ENCODE peak calls at places on chromosome 19, in six cellular contexts. A is mesenchymal stem cell, M is IMR-90, V is neuronal stem cell, K is H1, Q is H9. G is an unnamed sample.

GRCh38 chr19:584240-585001 is 5.3 kb upstream of the HCN2 start:
- DNase-seq in A (peak), M (peak), V (peak), K (no peak), Q (peak), G (peak)

GRCh38 chr19:41859618-41860418 is at the start of gene RPS19:
- DNase-seq in A (peak), M (peak), V (peak), K (peak), Q (peak), G (peak)

GRCh38 chr19:7795555-7796161 is 32.6 kb downstream of the CLEC4M start:
- DNase-seq in A (no peak), M (peak), V (no peak), K (no peak), Q (no peak), G (no peak)

GRCh38 chr19:43936219-43936618 is 1.1 kb upstream of the ZNF45 start:
- DNase-seq in A (no peak), M (no peak), V (no peak), K (no peak), Q (no peak), G (peak)

GRCh38 chr19:15836595-15837398 is 21.3 kb upstream of the OR10H1 start:
- DNase-seq in A (no peak), M (peak), V (peak), K (no peak), Q (no peak), G (peak)

GRCh38 chr19:1452802-1453524 is 3.0 kb downstream of the APC2 start:
- DNase-seq in A (no peak), M (no peak), V (no peak), K (no peak), Q (no peak), G (no peak)

GRCh38 chr19:42628411-42629135 is 33.8 kb upstream of the CEACAM8 start:
- DNase-seq in A (no peak), M (no peak), V (no peak), K (no peak), Q (no peak), G (no peak)

GRCh38 chr19:7595466-7596133 is at the start of gene CAMSAP3:
- DNase-seq in A (no peak), M (no peak), V (peak), K (peak), Q (peak), G (peak)

GRCh38 chr19:47257411-47258169 is 1.3 kb downstream of the CCDC9 start:
- DNase-seq in A (no peak), M (no peak), V (no peak), K (no peak), Q (no peak), G (peak)

GRCh38 chr19:55643003-55643732 is at the start of gene ZNF581:
- DNase-seq in A (peak), M (peak), V (peak), K (no peak), Q (peak), G (peak)

GRCh38 chr19:41926861-41927809 is 1.1 kb downstream of the ERFL start:
- DNase-seq in A (no peak), M (no peak), V (no peak), K (no peak), Q (no peak), G (no peak)

GRCh38 chr19:10603084-10603872 is 16.2 kb upstream of the AP1M2 start:
- DNase-seq in A (peak), M (no peak), V (no peak), K (no peak), Q (peak), G (peak)

GRCh38 chr19:21143428-21143827 is 1.6 kb downstream of the ZNF431 start:
- DNase-seq in A (no peak), M (no peak), V (no peak), K (no peak), Q (no peak), G (no peak)

GRCh38 chr19:55516878-55517620 is 19.9 kb downstream of the SBK2 start:
- DNase-seq in A (peak), M (peak), V (peak), K (peak), Q (peak), G (peak)

GRCh38 chr19:51461723-51462161 is 3.5 kb upstream of the SIGLEC8 start:
- DNase-seq in A (no peak), M (no peak), V (no peak), K (no peak), Q (no peak), G (no peak)

GRCh38 chr19:658916-659839 is 3.8 kb downstream of the RNF126 start:
- DNase-seq in A (no peak), M (no peak), V (no peak), K (no peak), Q (no peak), G (no peak)

GRCh38 chr19:36032251-36033104 is at the start of gene CLIP3:
- DNase-seq in A (peak), M (peak), V (peak), K (no peak), Q (peak), G (peak)

GRCh38 chr19:11265785-11266236 is 3.5 kb upstream of the DOCK6 start:
- DNase-seq in A (no peak), M (no peak), V (no peak), K (no peak), Q (no peak), G (no peak)

GRCh38 chr19:56953411-56953810 is 112.9 kb upstream of the PEG3 start:
- DNase-seq in A (no peak), M (no peak), V (no peak), K (no peak), Q (no peak), G (no peak)

GRCh38 chr19:41753159-41753558 is 2.2 kb upstream of the CEACAM6 start:
- DNase-seq in A (no peak), M (no peak), V (peak), K (no peak), Q (peak), G (peak)

GRCh38 chr19:35805518-35806102 is 7.0 kb downstream of the PRODH2 start:
- DNase-seq in A (no peak), M (no peak), V (no peak), K (no peak), Q (no peak), G (no peak)

GRCh38 chr19:16851031-16851712 is 22.0 kb downstream of the SIN3B start:
- DNase-seq in A (peak), M (peak), V (no peak), K (no peak), Q (no peak), G (peak)

GRCh38 chr19:3586124-3586626 is 897 bp downstream of the GIPC3 start:
- DNase-seq in A (no peak), M (no peak), V (no peak), K (no peak), Q (peak), G (no peak)

GRCh38 chr19:1475751-1476437 is 3.1 kb downstream of the C19orf25 start:
- DNase-seq in A (no peak), M (no peak), V (no peak), K (no peak), Q (peak), G (no peak)

GRCh38 chr19:18282021-18282787 is 782 bp upstream of the JUND start:
- DNase-seq in A (no peak), M (no peak), V (no peak), K (no peak), Q (no peak), G (peak)

GRCh38 chr19:42173695-42174094 is 41.4 kb upstream of the POU2F2 start:
- DNase-seq in A (no peak), M (no peak), V (no peak), K (no peak), Q (no peak), G (no peak)

GRCh38 chr19:51904331-51905165 is at the start of gene ZNF649:
- DNase-seq in A (peak), M (peak), V (peak), K (peak), Q (peak), G (peak)

GRCh38 chr19:46107371-46107770 is 17.1 kb downstream of the IGFL3 start:
- DNase-seq in A (no peak), M (peak), V (no peak), K (no peak), Q (no peak), G (no peak)

GRCh38 chr19:51712461-51713081 is 11.2 kb downstream of the HAS1 start:
- DNase-seq in A (no peak), M (peak), V (no peak), K (peak), Q (peak), G (peak)

GRCh38 chr19:55563261-55563690 is 17.4 kb downstream of the ZNF579 start:
- DNase-seq in A (no peak), M (no peak), V (no peak), K (no peak), Q (no peak), G (no peak)

GRCh38 chr19:5171711-5172110 is 168.9 kb downstream of the PTPRS start:
- DNase-seq in A (no peak), M (no peak), V (no peak), K (no peak), Q (no peak), G (peak)

GRCh38 chr19:2049741-2050348 is 1.2 kb downstream of the MKNK2 start:
- DNase-seq in A (peak), M (peak), V (no peak), K (no peak), Q (peak), G (peak)

GRCh38 chr19:47035127-47035494 is 13.3 kb downstream of the TMEM160 start:
- DNase-seq in A (no peak), M (no peak), V (no peak), K (no peak), Q (peak), G (peak)

GRCh38 chr19:19341026-19341425 is 20.4 kb downstream of the MAU2 start:
- DNase-seq in A (no peak), M (no peak), V (no peak), K (no peak), Q (no peak), G (no peak)

GRCh38 chr19:19345232-19345631 is 24.6 kb downstream of the MAU2 start:
- DNase-seq in A (no peak), M (no peak), V (no peak), K (no peak), Q (no peak), G (no peak)

GRCh38 chr19:19342086-19343015 is 21.7 kb downstream of the MAU2 start:
- DNase-seq in A (peak), M (peak), V (peak), K (peak), Q (peak), G (peak)

GRCh38 chr19:19343762-19344161 is 23.1 kb downstream of the MAU2 start:
- DNase-seq in A (no peak), M (no peak), V (no peak), K (no peak), Q (no peak), G (no peak)

GRCh38 chr19:19343016-19343362 is 22.4 kb downstream of the MAU2 start:
- DNase-seq in A (no peak), M (no peak), V (no peak), K (no peak), Q (no peak), G (no peak)
- H2BK5ac ChIP-seq in A (no peak), M (no peak), V (no peak), K (no peak), Q (no peak), G (no peak)

GRCh38 chr19:29926031-29926430 is 16.0 kb upstream of the URI1 start:
- DNase-seq in A (no peak), M (no peak), V (no peak), K (no peak), Q (no peak), G (no peak)
- H2BK15ac ChIP-seq in A (no peak), M (no peak), V (no peak), K (no peak), Q (no peak), G (no peak)

GRCh38 chr19:48837586-48838191 is 1.4 kb upstream of the HSD17B14 start:
- DNase-seq in A (no peak), M (no peak), V (peak), K (no peak), Q (peak), G (no peak)
- H3K4me2 ChIP-seq in A (peak), M (peak), V (peak), K (peak), Q (peak), G (peak)

GRCh38 chr19:50444059-50444458 is 11.4 kb downstream of the MYBPC2 start:
- DNase-seq in A (no peak), M (no peak), V (no peak), K (no peak), Q (no peak), G (no peak)
- H2BK5ac ChIP-seq in A (no peak), M (peak), V (no peak), K (no peak), Q (no peak), G (no peak)

GRCh38 chr19:39304185-39304513 is 7.9 kb downstream of the IFNL1 start:
- DNase-seq in A (no peak), M (no peak), V (no peak), K (no peak), Q (no peak), G (no peak)

GRCh38 chr19:39307822-39308530 is 11.8 kb downstream of the IFNL1 start:
- DNase-seq in A (no peak), M (no peak), V (no peak), K (no peak), Q (peak), G (peak)

GRCh38 chr19:39307233-39307821 is 11.1 kb downstream of the IFNL1 start:
- DNase-seq in A (peak), M (no peak), V (no peak), K (no peak), Q (peak), G (peak)

GRCh38 chr19:39304701-39305571 is 8.7 kb downstream of the IFNL1 start:
- DNase-seq in A (no peak), M (no peak), V (no peak), K (no peak), Q (no peak), G (peak)

DNA sequence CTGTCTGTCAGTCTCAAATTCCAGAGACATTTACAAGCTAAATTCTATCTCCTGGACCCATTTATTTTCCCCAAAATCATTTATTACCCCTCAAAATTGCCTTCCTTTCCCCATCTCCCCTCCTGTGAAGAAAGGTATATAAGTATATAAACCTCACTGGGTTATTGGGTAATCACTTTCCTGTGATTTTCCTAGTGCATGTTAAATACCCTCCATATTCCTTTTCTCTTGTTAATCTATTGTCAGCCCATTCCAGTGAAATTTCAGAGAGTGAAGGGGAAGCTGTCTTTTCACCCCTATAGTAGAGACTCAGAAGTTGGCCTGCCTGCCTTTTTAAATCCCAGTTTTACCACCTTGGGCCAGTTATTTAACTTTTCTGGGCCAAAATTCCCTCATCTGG is 9.9 kb downstream of the IFNL1 start:
- DNase-seq in A (no peak), M (no peak), V (no peak), K (no peak), Q (no peak), G (no peak)
- H2BK15ac ChIP-seq in A (no peak), M (no peak), V (no peak), K (no peak), Q (no peak), G (no peak)

GRCh38 chr19:13400296-13400695 is 106.0 kb downstream of the CACNA1A start:
- DNase-seq in A (no peak), M (no peak), V (no peak), K (no peak), Q (no peak), G (no peak)
- H3K4me2 ChIP-seq in A (no peak), M (no peak), V (no peak), K (no peak), Q (no peak), G (no peak)

DNA sequence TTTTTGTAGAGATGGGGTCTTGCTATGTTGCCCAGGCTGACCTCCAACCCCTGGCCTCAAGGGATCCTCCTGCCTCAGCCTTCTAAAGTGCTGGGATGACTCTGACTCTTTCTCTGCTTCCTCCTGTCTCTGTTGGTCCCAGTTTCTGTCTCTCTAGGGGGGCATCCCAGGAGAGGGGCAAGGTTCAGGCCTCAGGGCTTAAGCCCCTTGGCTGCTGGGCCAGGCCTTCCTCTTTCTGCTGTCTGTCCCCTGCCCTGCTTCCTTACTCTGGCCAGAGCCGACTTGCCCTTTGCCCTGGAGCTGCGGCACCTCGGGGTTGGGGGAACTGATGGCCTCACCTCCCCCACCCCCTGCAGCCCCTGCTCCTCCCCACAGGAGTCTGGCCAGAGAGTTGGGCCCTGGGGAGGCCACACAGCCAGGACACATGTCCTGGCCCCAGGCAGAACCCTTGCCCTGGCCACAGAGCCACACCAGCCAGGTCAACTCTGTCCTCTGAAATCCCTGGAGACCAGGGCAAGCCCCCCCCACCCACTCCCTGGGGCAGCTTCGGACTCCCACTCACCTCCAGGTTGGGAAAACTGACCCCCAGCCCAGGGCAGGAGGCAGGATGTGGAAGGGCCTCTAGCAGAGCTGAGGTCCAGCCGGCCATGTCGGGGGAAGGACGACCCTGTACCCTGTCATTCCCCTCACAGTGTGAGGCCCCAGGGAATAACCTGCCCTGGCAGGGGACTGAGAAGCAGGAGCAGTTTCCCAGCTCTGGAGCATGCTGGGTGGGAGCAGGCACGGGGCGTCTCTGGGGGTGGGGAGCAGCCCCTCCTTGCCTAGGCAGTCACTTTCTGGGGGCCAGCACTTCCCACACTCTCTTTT is 23.7 kb downstream of the CEBPA start:
- DNase-seq in A (no peak), M (no peak), V (no peak), K (no peak), Q (no peak), G (no peak)
- H2BK5ac ChIP-seq in A (no peak), M (no peak), V (no peak), K (no peak), Q (no peak), G (no peak)

G was measured in mesendoderm.